ENCODE peak calls at places on chromosomes 11 and 22, in four cellular contexts. J, Y, H and X are unnamed samples.

GRCh38 chr11:1165256-1166041 is 7.7 kb downstream of the MUC5AC start:
- DNase-seq in J (no peak), H (no peak), Y (no peak), X (no peak)

GRCh38 chr11:132640952-132641351 is 891.3 kb downstream of the OPCML start:
- DNase-seq in H (no peak), Y (no peak), J (no peak), X (no peak)

GRCh38 chr11:24622262-24622661 is 125.4 kb downstream of the LUZP2 start:
- DNase-seq in Y (no peak), J (no peak), H (no peak), X (no peak)

GRCh38 chr11:34302046-34302921 is 55.5 kb downstream of the ABTB2 start:
- DNase-seq in Y (no peak), H (peak), J (peak), X (peak)

GRCh38 chr11:117618956-117619355 is 178.1 kb downstream of the DSCAML1 start:
- DNase-seq in H (no peak), Y (no peak), J (peak), X (no peak)

GRCh38 chr22:36026741-36027140 is 1.9 kb downstream of the RBFOX2 start:
- DNase-seq in J (no peak), Y (no peak), H (no peak), X (no peak)

GRCh38 chr11:132914600-132914999 is 617.7 kb downstream of the OPCML start:
- DNase-seq in Y (no peak), H (no peak), J (no peak), X (no peak)

GRCh38 chr11:63737718-63738117 is 30.9 kb downstream of the ZFTA start:
- DNase-seq in Y (no peak), H (no peak), J (no peak), X (no peak)

GRCh38 chr11:104672897-104673296 is 225.4 kb downstream of the CASP12 start:
- DNase-seq in Y (no peak), J (no peak), H (no peak), X (no peak)

GRCh38 chr11:83773950-83774880 is 488.0 kb upstream of the CCDC90B start:
- DNase-seq in H (no peak), J (no peak), Y (no peak), X (no peak)

GRCh38 chr11:123303924-123304323 is 108.9 kb upstream of the CLMP start:
- DNase-seq in H (no peak), J (peak), Y (peak), X (no peak)

GRCh38 chr11:129652828-129653227 is 162.8 kb upstream of the TMEM45B start:
- DNase-seq in H (no peak), Y (no peak), J (no peak), X (no peak)

GRCh38 chr11:76062733-76063132 is 143.6 kb downstream of the WNT11 start:
- DNase-seq in J (peak), Y (no peak), H (no peak), X (no peak)

GRCh38 chr11:77207019-77207485 is 79.0 kb downstream of the MYO7A start:
- DNase-seq in H (no peak), Y (no peak), J (no peak), X (no peak)

GRCh38 chr11:102419181-102419580 is 33.4 kb downstream of the TMEM123 start:
- DNase-seq in Y (no peak), J (no peak), H (no peak), X (no peak)

GRCh38 chr11:113473983-113474361 is 1.2 kb downstream of the DRD2 start:
- DNase-seq in Y (no peak), H (no peak), J (no peak), X (no peak)

GRCh38 chr11:111765984-111766833 is at the start of gene PPP2R1B:
- DNase-seq in J (peak), Y (peak), H (peak), X (no peak)

GRCh38 chr22:49948958-49949913 is 11.3 kb upstream of the PIM3 start:
- DNase-seq in H (no peak), Y (no peak), J (no peak), X (no peak)

GRCh38 chr22:39278040-39278439 is 33.3 kb upstream of the PDGFB start:
- DNase-seq in J (no peak), H (no peak), Y (no peak), X (no peak)

GRCh38 chr11:75323609-75324008 is 27.9 kb downstream of the ARRB1 start:
- DNase-seq in Y (no peak), J (no peak), H (no peak), X (no peak)

DNA sequence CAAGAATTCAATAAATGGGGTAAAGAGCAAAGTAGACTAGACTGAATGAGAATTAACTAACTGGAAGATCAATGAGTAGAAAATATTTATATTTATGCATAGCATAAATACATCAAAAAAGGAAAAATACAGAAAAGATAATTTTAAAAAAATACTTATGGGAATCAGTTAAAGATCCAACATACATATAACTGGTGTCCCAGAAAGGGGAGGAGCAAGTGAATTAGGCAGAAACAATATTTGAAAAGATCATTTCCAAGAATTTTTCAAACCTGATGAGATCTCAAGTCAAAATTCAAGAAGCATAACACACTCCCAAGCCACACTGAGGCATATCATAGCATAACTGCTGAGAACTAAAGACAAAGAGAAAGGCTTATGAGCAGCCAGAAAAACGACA is 62.7 kb upstream of the SHISAL1 start:
- DNase-seq in Y (no peak), J (no peak), H (no peak), X (no peak)
- H3K4me3 ChIP-seq in Y (no peak), J (no peak), H (no peak), X (no peak)

GRCh38 chr22:37818397-37819099 is 4.6 kb upstream of the GALR3 start:
- DNase-seq in Y (peak), H (no peak), J (peak), X (no peak)

GRCh38 chr22:37816543-37817180 is 6.5 kb upstream of the GALR3 start:
- DNase-seq in Y (no peak), J (no peak), H (no peak), X (no peak)

GRCh38 chr22:37820350-37820749 is 2.8 kb upstream of the GALR3 start:
- DNase-seq in J (no peak), H (no peak), Y (no peak), X (no peak)

GRCh38 chr22:37817705-37818311 is 5.4 kb upstream of the GALR3 start:
- DNase-seq in H (no peak), Y (peak), J (peak), X (no peak)

DNA sequence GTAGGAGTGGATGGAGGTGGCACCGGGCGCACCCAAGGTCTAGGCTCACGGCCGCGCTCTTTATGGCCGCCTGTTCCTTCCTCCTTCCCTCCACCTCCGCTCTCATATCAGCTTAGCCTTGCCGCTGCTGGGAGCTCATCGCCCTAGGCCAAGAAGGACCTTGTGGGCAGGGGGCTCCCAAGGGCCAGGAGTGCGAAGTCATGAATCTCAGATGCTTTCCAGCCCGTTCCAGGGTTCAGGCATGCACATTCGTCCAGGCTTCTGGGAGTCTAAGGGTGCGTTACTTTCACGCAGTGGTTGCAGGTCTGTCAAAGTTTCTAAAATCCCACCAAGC is 4.1 kb upstream of the GALR3 start:
- DNase-seq in J (no peak), H (no peak), Y (no peak), X (no peak)
- H3K4me3 ChIP-seq in J (peak), H (no peak), Y (no peak), X (no peak)

GRCh38 chr11:5243845-5244180 is 5.8 kb downstream of the HBG1 start:
- DNase-seq in H (no peak), Y (no peak), J (no peak), X (no peak)
- H3K4me3 ChIP-seq in H (no peak), Y (no peak), J (no peak), X (no peak)

DNA sequence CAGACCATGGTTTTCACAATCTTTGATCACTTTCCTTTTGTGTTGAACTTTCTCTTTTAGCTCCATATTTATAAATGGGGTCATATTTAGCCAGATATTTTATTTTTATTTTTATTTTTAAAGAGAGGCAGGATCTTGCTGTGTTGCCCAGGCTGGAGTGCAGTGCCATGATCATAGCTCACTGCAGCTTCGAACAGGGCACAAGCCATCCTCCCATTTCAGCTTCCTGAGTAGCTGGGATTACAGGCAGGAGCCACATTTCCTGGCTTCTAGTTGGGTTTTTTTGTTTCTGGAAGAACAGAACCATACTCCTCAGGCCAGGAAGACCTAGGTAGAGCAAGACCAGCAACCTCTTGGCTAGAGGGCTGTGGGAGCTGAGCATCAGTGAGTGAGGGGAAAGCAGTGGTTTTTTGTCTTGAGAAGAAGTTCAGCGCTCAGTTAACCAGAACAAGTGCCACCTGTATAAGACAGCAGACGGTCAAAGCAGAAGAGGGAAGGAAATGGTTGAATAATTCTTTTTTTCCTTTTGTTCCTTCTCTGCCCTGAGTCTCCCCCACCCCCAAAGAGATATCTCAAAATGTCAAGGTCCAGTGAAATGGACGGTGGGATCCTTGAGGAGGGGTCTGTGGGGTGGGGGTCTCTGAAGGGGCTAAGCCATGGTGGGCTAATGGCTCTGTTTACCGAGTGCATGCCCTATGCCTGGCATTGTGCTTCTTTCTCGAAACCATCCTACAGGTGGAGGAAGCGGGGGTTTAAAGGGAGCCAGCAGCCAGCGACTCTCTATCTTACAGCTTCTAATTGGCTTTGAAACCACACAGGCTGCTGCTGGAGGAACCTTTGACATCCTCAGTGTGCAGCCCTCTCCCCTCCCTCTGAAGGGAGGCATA is 63.0 kb downstream of the PTPRJ start:
- DNase-seq in H (no peak), J (peak), Y (peak), X (no peak)
- H3K4me3 ChIP-seq in H (no peak), J (no peak), Y (peak), X (no peak)

GRCh38 chr22:37633693-37634504 is 5.6 kb upstream of the SH3BP1 start:
- DNase-seq in Y (peak), H (no peak), J (peak), X (peak)
- H3K4me3 ChIP-seq in Y (peak), H (no peak), J (peak), X (no peak)

DNA sequence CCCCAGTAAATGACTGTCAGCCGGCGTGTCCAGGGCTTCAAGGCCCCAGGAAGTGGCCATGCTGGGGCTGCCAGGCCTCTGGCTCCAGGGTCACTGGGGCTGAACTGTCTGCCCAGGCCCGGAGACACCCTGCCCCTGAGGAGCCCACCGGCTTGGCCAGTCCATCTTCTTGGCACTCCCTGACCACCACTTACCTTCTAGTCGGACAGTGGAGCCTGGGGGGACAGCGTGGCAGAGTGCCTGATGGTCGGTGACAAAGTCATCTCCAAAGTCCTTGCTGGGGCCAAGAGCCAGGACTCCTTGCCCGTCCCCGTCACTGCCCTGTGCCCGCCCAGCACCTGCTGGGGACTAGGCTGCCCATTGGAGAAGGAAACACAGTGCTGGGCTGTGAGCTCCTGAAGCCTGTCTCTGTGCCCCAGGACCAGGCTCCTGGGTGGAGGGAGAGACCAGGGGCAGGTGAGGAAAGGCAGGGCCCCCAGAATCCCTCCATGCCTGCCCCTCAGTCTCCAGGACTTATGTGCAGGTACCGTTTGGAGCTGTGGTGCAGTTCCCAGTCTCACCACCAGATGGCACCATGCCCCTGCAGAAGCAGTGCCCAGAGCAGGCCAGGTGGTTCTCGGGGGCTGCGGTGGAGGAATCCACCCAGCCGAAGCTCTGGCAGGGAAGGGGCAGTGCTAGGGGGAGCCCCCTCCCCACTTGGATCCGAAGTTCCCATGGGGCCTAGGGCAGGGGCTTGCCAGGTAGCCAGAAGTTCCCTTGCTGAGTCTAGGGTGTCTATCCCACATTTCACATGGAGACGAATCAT is 6.0 kb upstream of the CCDC188 start:
- DNase-seq in J (peak), H (peak), Y (peak), X (no peak)
- H3K4me3 ChIP-seq in J (no peak), H (no peak), Y (no peak), X (no peak)

GRCh38 chr11:12177739-12178338 is 67.4 kb downstream of the MICAL2 start:
- DNase-seq in H (no peak), Y (no peak), J (no peak), X (no peak)

GRCh38 chr11:12175694-12176241 is 65.4 kb downstream of the MICAL2 start:
- DNase-seq in H (peak), J (peak), Y (peak), X (peak)

GRCh38 chr11:12180257-12181205 is 70.1 kb downstream of the MICAL2 start:
- DNase-seq in Y (no peak), H (no peak), J (no peak), X (no peak)

GRCh38 chr11:12179521-12179920 is 69.1 kb downstream of the MICAL2 start:
- DNase-seq in J (no peak), Y (no peak), H (no peak), X (no peak)

DNA sequence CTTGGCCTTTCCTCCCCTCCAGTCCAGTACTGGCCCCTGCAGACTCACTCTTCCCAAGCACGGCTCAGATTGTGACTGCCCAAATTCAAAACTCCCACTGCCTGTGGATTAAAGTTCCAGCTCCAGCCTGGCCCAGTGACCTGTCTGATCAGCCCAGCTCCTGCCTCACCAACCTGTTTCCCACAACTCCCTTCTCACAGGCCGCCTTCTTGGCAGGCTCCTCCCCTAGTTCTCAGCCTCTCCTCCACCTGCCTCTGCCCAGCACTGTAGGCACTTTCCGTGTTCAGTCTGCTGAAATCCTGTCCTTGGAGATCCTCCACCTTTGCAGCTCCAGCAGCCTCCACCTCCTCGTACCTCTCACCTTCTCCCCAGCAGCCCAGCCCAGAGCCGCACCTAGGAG is 68.6 kb downstream of the MICAL2 start:
- DNase-seq in J (no peak), Y (no peak), H (no peak), X (no peak)
- H3K4me3 ChIP-seq in J (no peak), Y (no peak), H (peak), X (no peak)

GRCh38 chr11:70226967-70227366 is 23.9 kb downstream of the FADD start:
- DNase-seq in J (no peak), H (peak), Y (no peak), X (no peak)
- H3K4me3 ChIP-seq in J (no peak), H (no peak), Y (no peak), X (no peak)